ENCODE peak calls at places on chromosomes 13 and 19, in seven cellular contexts. V, M, B, E, Z, F and A are unnamed samples.

GRCh38 chr19:13850910-13851753 is 25.8 kb upstream of the NANOS3 start:
- DNase-seq in Z (no peak), E (peak; percentile 53), B (peak; percentile 88), F (peak; percentile 82), M (no peak), V (peak; percentile 92), A (no peak)

GRCh38 chr13:44627441-44627840 is 51.3 kb upstream of the TSC22D1 start:
- DNase-seq in Z (no peak), F (no peak), B (no peak), V (no peak), E (no peak), M (no peak), A (no peak)

GRCh38 chr13:60369242-60369641 is 27.8 kb upstream of the TDRD3 start:
- DNase-seq in Z (no peak), M (no peak), F (no peak), B (no peak), V (peak; percentile 12), E (no peak), A (no peak)

GRCh38 chr13:74629985-74630384 is 495.8 kb upstream of the KLF12 start:
- DNase-seq in F (no peak), V (peak; percentile 7), E (no peak), M (no peak), B (no peak), Z (no peak), A (no peak)

GRCh38 chr13:98004107-98004506 is 50.6 kb downstream of the IPO5 start:
- DNase-seq in B (peak; percentile 84), F (no peak), M (no peak), V (peak; percentile 36), Z (no peak), E (no peak), A (no peak)

GRCh38 chr19:1027953-1028902 is 1.8 kb downstream of the CNN2 start:
- DNase-seq in Z (peak; percentile 44), B (peak; percentile 93), M (no peak), F (peak; percentile 87), E (no peak), V (peak; percentile 98), A (peak; percentile 59)

GRCh38 chr19:10104665-10105221 is 1.4 kb upstream of the PPAN start:
- DNase-seq in M (peak; percentile 71), F (no peak), E (no peak), Z (no peak), V (no peak), B (no peak), A (no peak)

GRCh38 chr13:113904411-113904810 is 40.5 kb upstream of the GAS6 start:
- DNase-seq in V (peak; percentile 36), F (peak; percentile 56), B (no peak), Z (no peak), M (peak; percentile 8), E (no peak), A (no peak)

GRCh38 chr19:46830864-46831263 is 19.8 kb downstream of the AP2S1 start:
- DNase-seq in M (no peak), V (no peak), B (no peak), Z (no peak), E (no peak), F (no peak), A (no peak)

GRCh38 chr13:49259586-49259985 is 11.9 kb downstream of the CDADC1 start:
- DNase-seq in F (no peak), B (no peak), E (no peak), M (no peak), V (no peak), Z (no peak), A (no peak)

GRCh38 chr13:47004022-47004421 is 107.2 kb upstream of the HTR2A start:
- DNase-seq in E (no peak), F (no peak), V (peak; percentile 23), B (no peak), Z (no peak), M (no peak), A (no peak)

GRCh38 chr13:23349127-23349897 is 84.2 kb downstream of the SACS start:
- DNase-seq in F (no peak), E (no peak), Z (no peak), M (no peak), V (peak; percentile 13), B (no peak), A (no peak)

GRCh38 chr13:45468676-45469075 is 3.9 kb downstream of the COG3 start:
- DNase-seq in V (no peak), B (no peak), Z (peak; percentile 34), F (no peak), E (no peak), M (no peak), A (no peak)

GRCh38 chr19:53254451-53255341 is at the start of gene ZNF677:
- DNase-seq in B (peak; percentile 41), E (peak; percentile 50), M (peak; percentile 71), Z (no peak), F (peak; percentile 89), V (peak; percentile 95), A (no peak)

GRCh38 chr19:4537953-4538600 is 1.8 kb downstream of the LRG1 start:
- DNase-seq in V (no peak), Z (no peak), E (no peak), F (no peak), M (no peak), B (no peak), A (no peak)

GRCh38 chr19:30648321-30648720 is 276.1 kb downstream of the ZNF536 start:
- DNase-seq in Z (no peak), M (no peak), F (no peak), E (no peak), V (no peak), B (no peak), A (no peak)

GRCh38 chr13:67069117-67069767 is 160.9 kb downstream of the PCDH9 start:
- DNase-seq in V (peak; percentile 36), M (no peak), F (no peak), Z (peak; percentile 73), B (no peak), E (no peak), A (no peak)